ENCODE peak calls at places on chromosome 4, in six cellular contexts. K is hippocampal formation, A is NCI-H524, S is cortex of kidney, P is sigmoid colon, R is AG10803. Z is an unnamed sample.

GRCh38 chr4:145734051-145734450 is 54.1 kb downstream of the C4orf51 start:
- DNase-seq in R (no peak), P (no peak), S (no peak), A (no peak), K (no peak), Z (peak)

GRCh38 chr4:101977096-101977495 is 186.6 kb downstream of the BANK1 start:
- DNase-seq in A (no peak), P (no peak), R (peak), S (no peak), K (no peak), Z (peak)

GRCh38 chr4:159248383-159249178 is 145.7 kb downstream of the RAPGEF2 start:
- DNase-seq in A (no peak), R (peak), P (no peak), K (peak), S (no peak), Z (peak)

GRCh38 chr4:2264481-2265041 is 2.7 kb upstream of the MXD4 start:
- DNase-seq in P (peak), S (no peak), R (no peak), K (no peak), A (no peak), Z (no peak)

GRCh38 chr4:48553720-48554119 is 63.7 kb downstream of the ZAR1 start:
- DNase-seq in S (no peak), P (no peak), R (no peak), A (no peak), K (no peak), Z (no peak)

GRCh38 chr4:53622739-53623151 is 31.5 kb upstream of the LNX1 start:
- DNase-seq in P (no peak), K (no peak), A (no peak), S (no peak), R (peak), Z (peak)

GRCh38 chr4:86452323-86452995 is 92.6 kb upstream of the MAPK10 start:
- DNase-seq in A (no peak), S (no peak), P (no peak), K (no peak), R (no peak), Z (peak)

GRCh38 chr4:15684498-15684897 is 2.9 kb downstream of the FAM200B start:
- DNase-seq in S (no peak), K (no peak), A (no peak), P (no peak), R (no peak), Z (no peak)

Z was measured in fibroblast of mammary gland.